ENCODE peak calls at places on chromosomes 13 and 19, in six cellular contexts. N, G, Z, M, L and W are unnamed samples.

GRCh38 chr13:27660511-27660910 is 38.8 kb downstream of the POLR1D start:
- DNase-seq in N (no peak), G (no peak), Z (no peak), M (no peak), L (no peak), W (no peak)

GRCh38 chr19:48290341-48290922 is 20.6 kb downstream of the ZNF114 start:
- DNase-seq in N (peak; percentile 57), G (peak; percentile 89), Z (peak; percentile 96), M (peak; percentile 86), L (peak; percentile 80), W (peak; percentile 51)

GRCh38 chr19:7847664-7848063 is 17.6 kb downstream of the EVI5L start:
- DNase-seq in N (no peak), G (peak; percentile 22), Z (no peak), M (no peak), L (no peak), W (no peak)

GRCh38 chr13:52809310-52809769 is 39.1 kb downstream of the PCDH8 start:
- DNase-seq in N (peak; percentile 39), G (peak; percentile 84), Z (peak; percentile 90), M (peak; percentile 88), L (peak; percentile 27), W (peak; percentile 67)

GRCh38 chr19:8397746-8398721 is 7.9 kb downstream of the RAB11B start:
- DNase-seq in N (no peak), G (no peak), Z (no peak), M (no peak), L (no peak), W (no peak)

GRCh38 chr19:33728141-33728540 is 68.5 kb upstream of the KCTD15 start:
- DNase-seq in N (no peak), G (no peak), Z (no peak), M (no peak), L (no peak), W (no peak)

GRCh38 chr19:33472696-33473624 is 48.6 kb downstream of the PEPD start:
- DNase-seq in N (peak; percentile 99), G (no peak), Z (peak; percentile 51), M (no peak), L (peak; percentile 48), W (no peak)

GRCh38 chr19:31054430-31054829 is 294.8 kb downstream of the TSHZ3 start:
- DNase-seq in N (peak; percentile 83), G (peak; percentile 88), Z (peak; percentile 92), M (peak; percentile 62), L (peak; percentile 80), W (peak; percentile 40)

GRCh38 chr19:51915324-51915867 is 10.6 kb upstream of the ZNF649 start:
- DNase-seq in N (no peak), G (no peak), Z (no peak), M (no peak), L (no peak), W (no peak)

GRCh38 chr19:4660181-4660791 is 9.9 kb downstream of the MYDGF start:
- DNase-seq in N (no peak), G (peak; percentile 83), Z (peak; percentile 74), M (peak; percentile 67), L (peak; percentile 22), W (no peak)

GRCh38 chr19:12995596-12996541 is 594 bp downstream of the NFIX start:
- DNase-seq in N (peak; percentile 30), G (no peak), Z (no peak), M (no peak), L (peak; percentile 45), W (no peak)

GRCh38 chr13:99384468-99384867 is 77.3 kb upstream of the GPR183 start:
- DNase-seq in N (no peak), G (peak; percentile 18), Z (no peak), M (peak; percentile 30), L (no peak), W (no peak)

GRCh38 chr19:2636142-2636896 is 66.2 kb downstream of the GNG7 start:
- DNase-seq in N (no peak), G (no peak), Z (no peak), M (no peak), L (no peak), W (no peak)

GRCh38 chr13:29754486-29754806 is 96.0 kb downstream of the UBL3 start:
- DNase-seq in N (peak; percentile 61), G (peak; percentile 69), Z (peak; percentile 92), M (peak; percentile 49), L (peak; percentile 76), W (peak; percentile 11)

GRCh38 chr19:6100284-6100915 is 9.9 kb downstream of the RFX2 start:
- DNase-seq in N (no peak), G (no peak), Z (no peak), M (no peak), L (peak; percentile 28), W (no peak)

GRCh38 chr13:83499286-83499685 is 383.0 kb downstream of the SLITRK1 start:
- DNase-seq in N (peak; percentile 14), G (no peak), Z (no peak), M (no peak), L (no peak), W (no peak)

GRCh38 chr19:4966591-4966990 is 2.3 kb upstream of the KDM4B start:
- DNase-seq in N (no peak), G (no peak), Z (no peak), M (no peak), L (no peak), W (no peak)

GRCh38 chr19:20186163-20186562 is 19.1 kb downstream of the ZNF486 start:
- DNase-seq in N (no peak), G (no peak), Z (no peak), M (no peak), L (no peak), W (no peak)

GRCh38 chr19:14147797-14148605 is 11.6 kb upstream of the ASF1B start:
- DNase-seq in N (peak; percentile 57), G (peak; percentile 63), Z (peak; percentile 63), M (peak; percentile 73), L (peak; percentile 63), W (no peak)

GRCh38 chr13:46389985-46390384 is 2.9 kb upstream of the RUBCNL start:
- DNase-seq in N (no peak), G (no peak), Z (no peak), M (no peak), L (no peak), W (no peak)

GRCh38 chr19:13976446-13976845 is 24.1 kb downstream of the DCAF15 start:
- DNase-seq in N (no peak), G (no peak), Z (no peak), M (no peak), L (no peak), W (no peak)

GRCh38 chr19:8451885-8452284 is 7.1 kb downstream of the HNRNPM start:
- DNase-seq in N (peak; percentile 79), G (no peak), Z (peak; percentile 76), M (no peak), L (peak; percentile 61), W (no peak)

GRCh38 chr19:15223649-15224371 is 8.4 kb downstream of the EPHX3 start:
- DNase-seq in N (no peak), G (no peak), Z (peak; percentile 47), M (no peak), L (peak; percentile 36), W (no peak)

GRCh38 chr13:112896736-112897602 is 72.0 kb upstream of the MCF2L start:
- DNase-seq in N (no peak), G (no peak), Z (no peak), M (no peak), L (no peak), W (no peak)

GRCh38 chr13:112835796-112836195 is 133.2 kb upstream of the MCF2L start:
- DNase-seq in N (no peak), G (no peak), Z (no peak), M (no peak), L (no peak), W (no peak)

GRCh38 chr13:75550159-75550567 is 572 bp downstream of the UCHL3 start:
- DNase-seq in N (peak; percentile 87), G (no peak), Z (peak; percentile 40), M (no peak), L (peak; percentile 76), W (no peak)

GRCh38 chr19:39301021-39301420 is 4.8 kb downstream of the IFNL1 start:
- DNase-seq in N (no peak), G (no peak), Z (no peak), M (no peak), L (no peak), W (no peak)

GRCh38 chr13:86826232-86826631 is 844.9 kb upstream of the SLITRK5 start:
- DNase-seq in N (no peak), G (no peak), Z (no peak), M (no peak), L (no peak), W (no peak)

GRCh38 chr13:101707659-101708058 is 255.2 kb downstream of the ITGBL1 start:
- DNase-seq in N (no peak), G (no peak), Z (no peak), M (no peak), L (no peak), W (no peak)

GRCh38 chr13:101711307-101712025 is 259.0 kb downstream of the ITGBL1 start:
- DNase-seq in N (no peak), G (no peak), Z (no peak), M (no peak), L (no peak), W (no peak)

GRCh38 chr13:101712026-101712348 is 259.5 kb downstream of the ITGBL1 start:
- DNase-seq in N (no peak), G (no peak), Z (no peak), M (no peak), L (no peak), W (no peak)

GRCh38 chr13:101708115-101708514 is 255.6 kb downstream of the ITGBL1 start:
- DNase-seq in N (no peak), G (no peak), Z (no peak), M (no peak), L (no peak), W (no peak)

GRCh38 chr13:101709952-101710351 is 257.5 kb downstream of the ITGBL1 start:
- DNase-seq in N (no peak), G (no peak), Z (no peak), M (no peak), L (no peak), W (no peak)
- H2BK15ac ChIP-seq in N (no peak overlapping the region), G (no peak overlapping the region), Z (no peak overlapping the region), M (no peak overlapping the region), L (no peak overlapping the region), W (no peak overlapping the region)

GRCh38 chr13:106696719-106697118 is 128.8 kb upstream of the ARGLU1 start:
- DNase-seq in N (no peak), G (no peak), Z (no peak), M (no peak), L (no peak), W (no peak)
- H4K8ac ChIP-seq in N (no peak overlapping the region), G (no peak overlapping the region), Z (no peak overlapping the region), M (no peak overlapping the region), L (no peak overlapping the region), W (no peak overlapping the region)

GRCh38 chr13:106098778-106099177 is 436.7 kb downstream of the EFNB2 start:
- DNase-seq in N (no peak), G (no peak), Z (peak; percentile 52), M (no peak), L (no peak), W (no peak)
- H2AK5ac ChIP-seq in N (peak overlapping the region; percentile 48), G (no peak overlapping the region), Z (no peak overlapping the region), M (no peak overlapping the region), L (no peak overlapping the region), W (no peak overlapping the region)

DNA sequence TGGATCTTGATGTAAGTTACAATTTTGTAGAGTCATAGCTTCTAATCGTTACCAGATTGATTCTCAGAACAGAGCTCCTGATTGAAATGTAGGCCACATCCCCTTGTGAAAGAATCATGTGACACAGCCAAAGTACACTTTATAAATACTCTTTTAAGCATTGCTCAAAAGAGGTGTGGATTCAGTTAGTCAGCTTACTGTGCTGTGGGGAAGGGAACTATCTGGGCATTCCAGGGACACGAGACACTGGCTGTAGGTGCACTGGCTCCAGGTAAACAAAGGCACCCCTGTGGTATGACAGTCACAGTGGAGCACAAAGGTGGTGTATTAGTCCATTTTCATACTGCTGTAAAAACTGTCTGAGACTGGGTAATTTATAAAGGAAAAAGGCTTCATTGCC is 222.8 kb downstream of the LIG4 start:
- DNase-seq in N (no peak), G (no peak), Z (no peak), M (no peak), L (peak; percentile 1), W (no peak)
- H2BK15ac ChIP-seq in N (no peak overlapping the region), G (no peak overlapping the region), Z (no peak overlapping the region), M (no peak overlapping the region), L (no peak overlapping the region), W (no peak overlapping the region)